ENCODE peak calls at places on chromosomes 7 and 10, in eight cellular contexts. F, C, S, J, T, V, P and E are unnamed samples.
A peak's percentile ranks its signal among the peaks of the same experiment; 100 is the strongest.

GRCh38 chr10:126373137-126373536 is 15.1 kb downstream of the ADAM12 start:
- DNase-seq in T (no peak), P (no peak), J (no peak), S (no peak), F (no peak), V (no peak), C (no peak), E (peak; percentile 17)

GRCh38 chr10:62858364-62858763 is 42.2 kb upstream of the EGR2 start:
- DNase-seq in J (no peak), C (no peak), V (no peak), S (no peak), T (no peak), F (no peak), P (no peak), E (no peak)

GRCh38 chr10:24488631-24489030 is 235.1 kb downstream of the ARHGAP21 start:
- DNase-seq in F (no peak), J (no peak), P (no peak), V (no peak), S (peak; percentile 27), C (no peak), T (no peak), E (peak; percentile 49)

GRCh38 chr7:36889182-36889581 is 164.9 kb upstream of the AOAH start:
- DNase-seq in T (no peak), J (no peak), P (no peak), V (no peak), F (no peak), S (no peak), C (no peak), E (no peak)

GRCh38 chr10:59857049-59857448 is 49.3 kb downstream of the CCDC6 start:
- DNase-seq in V (no peak), T (no peak), P (no peak), F (no peak), S (no peak), C (no peak), J (no peak), E (no peak)

GRCh38 chr10:123427386-123427785 is 238.8 kb upstream of the GPR26 start:
- DNase-seq in P (no peak), V (no peak), J (no peak), F (no peak), S (no peak), C (no peak), T (no peak), E (no peak)

GRCh38 chr10:42491001-42491592 is 147.3 kb downstream of the ZNF33B start:
- DNase-seq in S (no peak), F (peak; percentile 91), P (no peak), T (no peak), V (no peak), J (no peak), C (no peak), E (no peak)

GRCh38 chr7:117724898-117725297 is 148.3 kb downstream of the CTTNBP2 start:
- DNase-seq in S (no peak), C (no peak), P (no peak), F (no peak), J (no peak), V (no peak), T (no peak), E (no peak)

GRCh38 chr10:10599994-10600393 is 417.7 kb upstream of the CELF2 start:
- DNase-seq in F (no peak), T (no peak), J (no peak), P (no peak), C (no peak), S (no peak), V (no peak), E (no peak)

GRCh38 chr7:152513861-152514770 is 78.3 kb upstream of the KMT2C start:
- DNase-seq in C (no peak), S (no peak), V (no peak), J (no peak), P (no peak), F (no peak), T (no peak), E (no peak)

GRCh38 chr10:35340975-35341374 is 4.7 kb downstream of the CCNY start:
- DNase-seq in S (no peak), V (peak; percentile 14), C (no peak), F (no peak), T (no peak), J (no peak), P (no peak), E (no peak)

GRCh38 chr10:26737730-26738129 is 40.2 kb downstream of the PDSS1 start:
- DNase-seq in S (no peak), P (no peak), T (peak; percentile 36), V (no peak), C (no peak), F (no peak), J (no peak), E (no peak)

GRCh38 chr7:69762821-69763352 is 164.6 kb downstream of the AUTS2 start:
- DNase-seq in F (no peak), C (no peak), P (no peak), T (no peak), J (no peak), V (no peak), S (no peak), E (no peak)

GRCh38 chr7:44117801-44118429 is 5.4 kb downstream of the POLD2 start:
- DNase-seq in J (no peak), V (no peak), S (no peak), P (no peak), C (no peak), T (no peak), F (no peak), E (no peak)

GRCh38 chr10:59325116-59325515 is 37.2 kb downstream of the FAM13C start:
- DNase-seq in T (no peak), J (no peak), V (no peak), C (no peak), P (no peak), S (no peak), F (no peak), E (no peak)

GRCh38 chr7:110870926-110871325 is 220.0 kb upstream of the LRRN3 start:
- DNase-seq in J (no peak), V (no peak), C (no peak), F (no peak), T (no peak), P (no peak), S (no peak), E (no peak)

GRCh38 chr10:94066411-94066810 is 72.7 kb downstream of the PLCE1 start:
- DNase-seq in F (no peak), P (no peak), V (no peak), C (no peak), S (no peak), J (no peak), T (no peak), E (no peak)

GRCh38 chr7:155846936-155847335 is 34.7 kb upstream of the SHH start:
- DNase-seq in P (no peak), V (no peak), J (no peak), C (no peak), F (no peak), S (no peak), T (no peak), E (no peak)

GRCh38 chr10:104638861-104639594 is 2.1 kb upstream of the SORCS3 start:
- DNase-seq in C (no peak), J (no peak), P (no peak), T (no peak), F (no peak), S (no peak), V (peak; percentile 27), E (no peak)

GRCh38 chr7:27946351-27946750 is 206.4 kb downstream of the TAX1BP1 start:
- DNase-seq in S (no peak), P (no peak), V (no peak), T (no peak), C (no peak), F (no peak), J (no peak), E (no peak)

GRCh38 chr7:68440870-68441269 is 1157.4 kb upstream of the AUTS2 start:
- DNase-seq in P (no peak), F (no peak), V (no peak), T (no peak), J (no peak), S (no peak), C (no peak), E (no peak)

GRCh38 chr7:18974803-18975202 is 142.6 kb downstream of the TWIST1 start:
- DNase-seq in S (no peak), C (peak; percentile 21), P (no peak), F (peak; percentile 43), J (no peak), T (no peak), V (no peak), E (no peak)

GRCh38 chr10:51269816-51270215 is 195.5 kb downstream of the PRKG1 start:
- DNase-seq in V (no peak), T (no peak), J (no peak), S (no peak), P (no peak), C (no peak), F (peak; percentile 68), E (no peak)

GRCh38 chr7:69803699-69804516 is 205.6 kb downstream of the AUTS2 start:
- DNase-seq in C (no peak), V (no peak), F (no peak), S (no peak), P (no peak), J (no peak), T (no peak), E (no peak)

GRCh38 chr10:113644185-113645120 is 19.4 kb downstream of the NRAP start:
- DNase-seq in P (no peak), V (no peak), T (no peak), C (no peak), J (no peak), F (no peak), S (peak; percentile 27), E (peak; percentile 36)

GRCh38 chr10:100140070-100140469 is 45.8 kb downstream of the ERLIN1 start:
- DNase-seq in V (peak; percentile 21), S (no peak), P (no peak), J (no peak), C (no peak), T (no peak), F (no peak), E (no peak)

GRCh38 chr7:24828871-24829661 is 71.8 kb upstream of the GSDME start:
- DNase-seq in F (no peak), V (no peak), C (no peak), S (peak; percentile 69), P (no peak), J (no peak), T (no peak), E (no peak)

GRCh38 chr7:155965010-155965409 is 152.7 kb upstream of the SHH start:
- DNase-seq in S (peak; percentile 58), F (peak; percentile 24), P (no peak), J (no peak), C (no peak), V (no peak), T (no peak), E (no peak)

GRCh38 chr10:117174439-117175214 is 22.7 kb upstream of the KCNK18 start:
- DNase-seq in C (no peak), J (peak; percentile 73), F (peak; percentile 49), V (peak; percentile 71), S (peak; percentile 88), T (peak; percentile 49), P (peak; percentile 25), E (peak; percentile 90)

GRCh38 chr7:43700059-43700501 is 29.2 kb downstream of the COA1 start:
- DNase-seq in C (no peak), F (peak; percentile 57), P (peak; percentile 13), J (no peak), S (peak; percentile 65), V (no peak), T (no peak), E (no peak)

GRCh38 chr10:43377393-43377883 is 6.0 kb downstream of the FXYD4 start:
- DNase-seq in P (no peak), C (no peak), S (peak; percentile 40), T (no peak), V (no peak), J (no peak), F (no peak), E (no peak)

GRCh38 chr7:105934577-105935185 is 28.4 kb upstream of the CDHR3 start:
- DNase-seq in P (no peak), T (no peak), V (no peak), F (no peak), S (peak; percentile 38), J (no peak), C (no peak), E (no peak)

GRCh38 chr10:78944658-78945333 is 124.0 kb upstream of the ZMIZ1 start:
- DNase-seq in C (peak; percentile 88), J (no peak), F (no peak), V (no peak), T (no peak), P (no peak), S (no peak), E (peak; percentile 56)

GRCh38 chr10:77310288-77310687 is 327.3 kb downstream of the KCNMA1 start:
- DNase-seq in S (no peak), J (no peak), P (no peak), T (no peak), F (no peak), V (no peak), C (no peak), E (no peak)